ENCODE peak calls at places on chromosomes 12 and 14, in ten cellular contexts. I is stimulated activated CD4-positive, alpha-beta T cell treated with anti-CD3 and anti-CD28 coated beads, Interleukin-1b, Interleukin-23, amount 100 ng/mL, for 24 hours; R is ascending aorta; G is CD4-positive, CD25-positive, alpha-beta regulatory T cell; D is HT-29; F is MCF 10A; Z is thoracic aorta; L is activated T-cell treated with anti-CD3 and anti-CD28 coated beads, Interleukin-2, amount 50 U/mL, for 72 hours; N is hypothalamus; A is heart left ventricle. E is an unnamed sample.

GRCh38 chr14:51865953-51866747 is 5.7 kb downstream of the GNG2 start:
- DNase-seq in Z (no peak), N (no peak), R (no peak), D (no peak), F (no peak), L (no peak), I (no peak), A (no peak), G (peak), E (no peak)

GRCh38 chr12:82047480-82047879 is 288.3 kb upstream of the PPFIA2 start:
- DNase-seq in A (no peak), D (no peak), R (no peak), I (no peak), F (peak), L (no peak), Z (no peak), N (no peak), G (no peak), E (no peak)

GRCh38 chr12:88298761-88299242 is 156.7 kb downstream of the TMTC3 start:
- DNase-seq in F (peak), L (peak), D (peak), N (no peak), R (no peak), I (no peak), A (no peak), Z (no peak), G (no peak), E (no peak)

GRCh38 chr14:99123208-99123870 is 148.7 kb downstream of the BCL11B start:
- DNase-seq in L (no peak), R (no peak), I (no peak), G (no peak), Z (no peak), A (no peak), N (no peak), D (no peak), F (no peak), E (no peak)

GRCh38 chr12:107522692-107523477 is 162.7 kb upstream of the PWP1 start:
- DNase-seq in D (peak), L (no peak), Z (no peak), G (no peak), R (no peak), I (no peak), F (peak), A (no peak), N (no peak), E (no peak)

GRCh38 chr14:103404920-103405319 is 19.7 kb downstream of the MARK3 start:
- DNase-seq in L (no peak), D (no peak), Z (no peak), A (peak), R (no peak), G (no peak), F (no peak), I (no peak), N (no peak), E (no peak)

GRCh38 chr14:99127651-99128167 is 144.3 kb downstream of the BCL11B start:
- DNase-seq in N (no peak), I (no peak), A (no peak), R (no peak), Z (no peak), G (no peak), D (no peak), L (no peak), F (peak), E (no peak)

GRCh38 chr12:24363177-24363754 is 413.8 kb upstream of the SOX5 start:
- DNase-seq in G (no peak), A (no peak), F (peak), I (no peak), Z (no peak), D (no peak), N (no peak), R (no peak), L (no peak), E (no peak)

GRCh38 chr12:43098766-43099550 is 453.0 kb downstream of the ADAMTS20 start:
- DNase-seq in I (no peak), L (no peak), R (no peak), F (no peak), A (no peak), Z (no peak), N (no peak), G (no peak), D (no peak), E (no peak)

GRCh38 chr14:106875503-106875902 is 1349.1 kb downstream of the TMEM121 start:
- DNase-seq in F (peak), G (no peak), R (no peak), L (peak), N (no peak), Z (no peak), I (no peak), D (no peak), A (no peak), E (no peak)

GRCh38 chr14:73718742-73719251 is 4.6 kb upstream of the PNMA1 start:
- DNase-seq in I (no peak), R (no peak), G (no peak), N (no peak), F (no peak), L (no peak), Z (no peak), D (no peak), A (no peak), E (no peak)

GRCh38 chr12:15629761-15630160 is 159.4 kb downstream of the EPS8 start:
- DNase-seq in I (no peak), F (peak), D (peak), R (no peak), A (no peak), N (no peak), L (no peak), Z (no peak), G (no peak), E (no peak)

GRCh38 chr12:124821252-124822200 is 42.1 kb downstream of the SCARB1 start:
- DNase-seq in I (no peak), D (no peak), F (no peak), N (no peak), Z (no peak), L (no peak), A (no peak), G (no peak), R (no peak), E (no peak)

GRCh38 chr12:129901256-129901655 is 2.6 kb downstream of the TMEM132D start:
- DNase-seq in D (no peak), N (no peak), F (peak), L (no peak), I (no peak), G (no peak), A (no peak), Z (no peak), R (no peak), E (no peak)

E was measured in cortex of kidney.